ENCODE peak calls at places on chromosomes 16 and 17, in nine cellular contexts. T is stomach, Q is GM12878, N is H1, H is HepG2, K is esophagus muscularis mucosa, M is tibial nerve, F is K562, R is SK-N-SH. L is an unnamed sample. For H3K36me3, the result is how much of the 10 kb centered on the place peaks cover.

GRCh38 chr17:44152875-44153274 is 11.1 kb downstream of the HROB start:
- DNase-seq in T (no peak), Q (no peak), N (no peak), H (no peak), K (no peak), M (no peak), F (no peak), R (no peak), L (no peak)

GRCh38 chr17:8563981-8564602 is 66.4 kb downstream of the MYH10 start:
- DNase-seq in T (no peak), Q (no peak), N (no peak), H (no peak), K (no peak), M (no peak), F (no peak), R (no peak), L (no peak)

GRCh38 chr16:77191259-77191969 is 424 bp downstream of the MON1B start:
- DNase-seq in T (no peak), Q (no peak), N (no peak), H (no peak), K (no peak), M (no peak), F (peak), R (peak), L (peak)

GRCh38 chr17:7321466-7321865 is 6.3 kb upstream of the GPS2 start:
- DNase-seq in T (no peak), Q (no peak), N (no peak), H (no peak), K (no peak), M (no peak), F (no peak), R (peak), L (no peak)

GRCh38 chr16:84004442-84004841 is 36.4 kb downstream of the NECAB2 start:
- DNase-seq in T (no peak), Q (no peak), N (no peak), H (no peak), K (no peak), M (no peak), F (no peak), R (no peak), L (no peak)

GRCh38 chr17:27523712-27524111 is 67.5 kb downstream of the KSR1 start:
- DNase-seq in T (no peak), Q (no peak), N (no peak), H (no peak), K (no peak), M (no peak), F (no peak), R (no peak), L (no peak)

GRCh38 chr16:31404353-31405064 is 11.4 kb downstream of the ITGAD start:
- DNase-seq in T (no peak), Q (no peak), N (no peak), H (no peak), K (no peak), M (no peak), F (peak), R (no peak), L (no peak)

GRCh38 chr16:48013476-48013875 is 142.3 kb downstream of the ABCC12 start:
- DNase-seq in T (no peak), Q (no peak), N (no peak), H (no peak), K (peak), M (no peak), F (no peak), R (no peak), L (no peak)

GRCh38 chr17:50841949-50842354 is 6.6 kb downstream of the WFIKKN2 start:
- DNase-seq in T (peak), Q (no peak), N (peak), H (peak), K (no peak), M (peak), F (peak), R (peak), L (peak)

GRCh38 chr17:58335779-58336455 is 7.3 kb upstream of the TSPOAP1 start:
- DNase-seq in T (peak), Q (peak), N (no peak), H (peak), K (no peak), M (no peak), F (peak), R (peak), L (peak)

GRCh38 chr16:12433691-12434390 is 369.8 kb downstream of the CPPED1 start:
- DNase-seq in T (no peak), Q (no peak), N (no peak), H (peak), K (no peak), M (no peak), F (no peak), R (no peak), L (no peak)

DNA sequence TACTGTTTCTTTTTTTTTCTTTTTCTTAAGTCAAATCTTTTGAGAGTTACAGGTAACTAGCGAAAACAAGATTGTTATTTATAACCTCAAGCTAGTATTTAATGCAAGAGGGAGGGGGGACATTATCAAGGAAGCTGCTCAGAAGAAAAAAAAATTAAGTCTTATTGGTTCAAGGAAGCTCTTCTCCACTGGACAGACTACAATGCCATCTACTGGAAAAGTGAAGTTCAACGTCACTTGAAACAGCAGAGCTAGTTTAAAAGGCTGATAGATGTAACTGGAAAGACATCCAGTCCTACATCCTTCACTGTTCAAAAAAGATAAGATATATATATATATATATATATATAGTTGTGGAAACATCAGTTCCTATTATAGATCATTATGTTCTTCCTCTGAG is 418.0 kb upstream of the PSMD7 start:
- DNase-seq in T (no peak), Q (peak), N (no peak), H (peak), K (no peak), M (no peak), F (peak), R (peak), L (no peak)
- TF ChIP-seq EP300 in T (no peak), Q (no peak), N (no peak), H (no peak), K (no peak), M (no peak), F (no peak), R (no peak), L (no peak)

DNA sequence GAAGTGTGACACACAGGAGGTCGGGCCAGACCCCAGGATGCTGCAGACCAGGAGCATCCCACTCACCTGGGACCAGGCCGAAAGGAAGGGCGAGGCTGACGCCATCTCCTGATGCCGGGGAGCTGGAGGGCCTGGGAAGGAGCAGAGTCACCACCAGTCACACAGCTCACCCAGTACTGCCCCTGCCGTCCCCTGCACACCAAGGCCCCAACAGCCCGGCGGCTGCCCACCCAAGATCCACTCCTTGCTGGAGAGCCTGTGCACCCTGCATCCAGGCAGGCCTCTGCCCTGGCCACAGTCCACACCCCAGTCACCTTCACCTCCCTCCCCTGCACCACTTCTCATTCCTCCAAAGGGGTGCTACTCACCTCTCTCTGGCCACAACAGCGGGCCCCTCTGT is 4.8 kb downstream of the ZNF500 start:
- DNase-seq in T (no peak), Q (no peak), N (no peak), H (no peak), K (no peak), M (no peak), F (no peak), R (no peak), L (no peak)
- H3K36me3 ChIP-seq in T (half or more), Q (under half), N (under half), H (under half), K (half or more), M (under half), F (half or more), R (under half), L (under half)

DNA sequence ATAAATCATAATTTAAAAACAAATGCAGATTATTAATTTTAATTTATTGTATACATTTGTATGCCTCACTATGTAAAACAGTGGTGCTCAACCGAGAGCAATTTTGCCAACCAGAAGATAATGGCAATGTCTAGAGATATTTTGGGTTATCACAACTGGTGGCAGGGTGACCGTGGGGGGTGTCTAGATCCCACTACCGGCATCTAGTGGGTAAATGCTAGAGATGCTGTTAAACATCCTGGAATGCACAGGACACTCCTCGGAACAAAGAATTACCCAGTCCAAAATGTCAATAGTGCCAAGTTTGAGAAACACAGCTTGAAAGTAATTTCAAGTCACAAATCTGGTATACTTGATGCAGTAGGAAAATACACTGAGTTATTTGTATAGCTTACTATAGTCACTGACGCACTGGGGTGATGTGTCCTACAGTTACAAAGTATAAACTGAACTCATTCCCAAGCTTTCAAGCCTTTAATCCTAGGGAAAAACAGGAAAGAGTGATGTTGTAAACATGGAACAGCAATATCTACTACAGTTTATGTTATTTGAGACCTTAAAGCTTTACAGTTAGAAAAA is 133.5 kb downstream of the BRIP1 start:
- DNase-seq in T (no peak), Q (no peak), N (no peak), H (no peak), K (no peak), M (no peak), F (no peak), R (peak), L (no peak)
- TF ChIP-seq EP300 in T (no peak), Q (no peak), N (no peak), H (no peak), K (no peak), M (no peak), F (no peak), R (no peak), L (no peak)

GRCh38 chr17:81794509-81794908 is 9.4 kb upstream of the GCGR start:
- DNase-seq in T (peak), Q (no peak), N (no peak), H (no peak), K (no peak), M (no peak), F (peak), R (no peak), L (peak)
- H3K36me3 ChIP-seq in T (under half), Q (under half), N (under half), H (under half), K (under half), M (under half), F (under half), R (under half), L (under half)

DNA sequence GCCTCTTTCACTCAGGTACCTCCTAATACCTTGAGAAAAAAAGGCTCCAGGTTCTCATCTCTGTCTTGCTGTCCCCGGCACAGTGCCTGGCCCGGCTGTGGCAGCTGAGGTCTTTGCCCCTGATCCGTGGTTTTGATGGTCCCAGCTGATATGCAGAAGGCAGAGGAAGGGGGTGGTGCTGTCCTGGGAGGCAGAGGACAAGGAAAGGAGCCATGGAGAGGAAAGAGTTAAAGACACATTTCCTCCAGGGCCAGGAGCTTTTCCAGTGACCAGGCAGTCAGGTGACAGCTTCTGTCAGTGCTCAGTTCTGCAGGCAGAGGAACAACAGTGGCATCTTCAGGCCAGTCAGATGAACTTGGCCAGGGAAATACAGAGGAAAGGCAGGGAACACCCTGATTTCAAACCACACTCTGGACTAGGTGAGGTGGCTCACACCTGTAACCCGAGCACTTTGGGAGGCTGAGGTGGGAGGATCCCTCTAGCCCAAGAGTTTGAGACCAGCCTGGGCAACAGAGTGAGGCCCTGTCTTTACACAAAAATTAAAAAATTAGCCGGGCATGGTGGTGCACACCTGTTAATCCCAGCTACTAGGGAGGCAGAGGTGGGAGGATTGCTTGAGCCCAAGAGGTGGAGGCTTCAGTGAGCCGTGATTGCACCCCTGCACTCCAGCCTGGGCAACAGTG is 3.3 kb upstream of the COG1 start:
- DNase-seq in T (peak), Q (no peak), N (no peak), H (peak), K (no peak), M (no peak), F (peak), R (peak), L (no peak)
- TF ChIP-seq EP300 in T (no peak), Q (no peak), N (no peak), H (peak), K (no peak), M (no peak), F (no peak), R (no peak), L (no peak)

DNA sequence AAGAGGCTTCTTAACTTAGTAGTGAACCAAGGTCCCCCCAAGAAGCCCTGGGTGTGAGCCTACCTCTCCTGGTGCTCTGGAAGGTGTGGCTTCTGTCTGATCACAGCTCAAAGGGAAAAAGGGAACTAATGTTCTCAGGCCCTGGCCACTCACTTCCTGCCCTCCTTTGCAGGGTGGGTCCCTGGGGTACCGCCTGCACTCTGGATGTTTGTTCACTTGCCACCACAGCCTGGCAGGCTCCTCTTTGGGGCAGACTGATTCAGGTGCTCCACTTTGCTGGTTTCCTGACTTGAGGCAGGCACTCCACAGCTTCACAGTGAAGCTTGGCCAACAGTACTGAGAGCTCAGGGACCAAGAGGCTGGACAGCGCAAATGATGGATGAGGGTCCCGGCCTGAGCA is 5.9 kb upstream of the MYO15A start:
- DNase-seq in T (no peak), Q (no peak), N (no peak), H (no peak), K (no peak), M (no peak), F (no peak), R (peak), L (no peak)
- H3K36me3 ChIP-seq in T (half or more), Q (under half), N (under half), H (under half), K (half or more), M (under half), F (under half), R (under half), L (under half)

GRCh38 chr17:81285179-81285878 is 9.8 kb downstream of the SLC38A10 start:
- DNase-seq in T (peak), Q (no peak), N (no peak), H (no peak), K (peak), M (peak), F (peak), R (no peak), L (peak)
- TF ChIP-seq EP300 in T (no peak), Q (no peak), N (no peak), H (no peak), K (no peak), M (no peak), F (no peak), R (no peak), L (no peak)

DNA sequence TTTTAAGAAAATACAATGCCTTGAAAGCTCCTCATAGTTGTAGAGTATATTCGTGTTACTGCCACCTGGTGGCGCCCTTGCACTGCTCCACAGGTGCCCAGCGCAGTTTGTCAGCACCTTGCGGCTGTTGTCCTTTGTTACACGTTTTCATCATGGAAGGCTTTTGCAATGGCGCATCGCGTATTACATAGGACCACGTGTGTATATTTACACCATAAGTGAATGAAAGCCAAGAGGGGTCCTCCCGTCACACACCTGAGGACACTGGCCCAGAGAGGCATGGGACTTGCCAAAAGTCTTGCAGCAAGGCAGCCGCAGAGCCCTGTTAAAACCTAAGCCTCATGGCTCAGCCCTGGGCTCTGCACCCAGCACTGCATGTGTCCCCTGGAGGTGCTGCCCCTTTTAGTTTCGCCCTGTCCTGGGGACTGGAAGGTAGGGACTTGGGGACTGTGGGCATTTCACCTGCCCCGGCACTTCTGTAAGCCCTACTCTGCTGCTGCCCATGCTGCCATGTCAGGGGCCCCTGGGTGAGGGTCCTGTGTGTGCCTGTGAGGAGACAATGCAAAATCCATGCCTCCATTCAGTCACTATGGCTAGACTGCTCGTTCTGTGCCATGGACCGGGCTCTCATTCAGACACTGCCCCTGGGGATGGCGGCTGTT is 24.3 kb downstream of the POLR3E start:
- DNase-seq in T (peak), Q (peak), N (peak), H (peak), K (no peak), M (peak), F (peak), R (peak), L (peak)
- H3K36me3 ChIP-seq in T (half or more), Q (under half), N (under half), H (half or more), K (half or more), M (under half), F (half or more), R (under half), L (under half)

DNA sequence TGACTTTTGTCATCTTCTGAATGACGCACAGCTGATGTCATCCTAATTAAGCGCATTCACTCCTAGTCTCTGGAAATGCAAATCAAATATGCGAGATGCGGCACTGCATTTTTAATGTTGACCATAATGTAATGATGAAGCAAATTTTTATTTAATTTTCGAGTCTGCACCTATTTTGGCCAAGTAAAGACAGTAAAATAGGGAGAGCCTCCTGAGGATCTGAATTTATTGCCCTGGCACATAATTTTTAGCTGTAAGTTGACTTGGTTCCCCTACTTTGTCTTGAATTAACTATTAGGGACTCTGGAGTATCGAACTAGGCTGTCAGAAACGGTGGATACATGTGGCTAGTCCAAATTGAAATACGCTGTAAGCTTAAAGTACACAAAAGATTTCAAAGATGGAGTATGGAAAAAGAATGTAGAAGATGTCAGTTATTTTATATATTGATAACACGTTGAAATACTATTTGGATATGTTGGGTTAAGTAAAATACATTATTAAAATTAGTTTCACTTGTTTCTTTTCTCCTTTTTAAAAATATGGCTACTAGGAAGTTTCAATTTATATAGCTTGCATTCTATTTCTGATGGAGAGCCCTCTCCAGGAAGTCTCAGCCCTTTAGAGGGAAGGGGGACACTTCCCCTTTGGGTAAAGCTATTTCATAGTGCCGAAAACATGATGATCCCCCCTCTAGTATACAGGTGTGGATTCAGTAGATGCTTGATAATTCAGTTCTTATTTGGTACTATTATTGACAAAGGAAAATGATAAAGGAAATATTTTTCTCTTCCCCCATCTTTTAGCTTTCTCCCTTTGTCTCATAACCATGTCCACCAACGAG is 991 bp downstream of the KPNA2 start:
- DNase-seq in T (no peak), Q (no peak), N (no peak), H (no peak), K (no peak), M (no peak), F (no peak), R (no peak), L (no peak)
- TF ChIP-seq EP300 in T (no peak), Q (no peak), N (no peak), H (no peak), K (no peak), M (no peak), F (no peak), R (no peak), L (no peak)

GRCh38 chr17:38713456-38713855 is 8.4 kb downstream of the MLLT6 start:
- DNase-seq in T (no peak), Q (no peak), N (peak), H (no peak), K (no peak), M (no peak), F (no peak), R (no peak), L (no peak)
- H3K36me3 ChIP-seq in T (half or more), Q (under half), N (under half), H (half or more), K (half or more), M (under half), F (half or more), R (under half), L (under half)